ENCODE peak calls at places on chromosomes 5 and 9, in four cellular contexts. One of them, this sample, is unnamed. For H3K27me3 and H3K36me3, the result is how much of the 10 kb centered on the place peaks cover.

GRCh38 chr9:88535226-88535931 is 401 bp downstream of the NXNL2 start:
- DNase-seq in naive thymus-derived CD4-positive, alpha-beta T cell: no peak
- DNase-seq in lung: no peak
- DNase-seq in adipocyte: no peak
- DNase-seq in this sample: peak

GRCh38 chr9:31839273-31839672 is 545.2 kb upstream of the ACO1 start:
- DNase-seq in lung: no peak
- DNase-seq in adipocyte: peak
- DNase-seq in naive thymus-derived CD4-positive, alpha-beta T cell: no peak
- DNase-seq in this sample: no peak

GRCh38 chr9:69371001-69371400 is 46.0 kb downstream of the ENTREP1 start:
- DNase-seq in adipocyte: peak
- DNase-seq in naive thymus-derived CD4-positive, alpha-beta T cell: no peak
- DNase-seq in lung: no peak
- DNase-seq in this sample: no peak

GRCh38 chr5:140828402-140828737 is 610 bp downstream of the PCDHA6 start:
- DNase-seq in lung: no peak
- DNase-seq in adipocyte: no peak
- DNase-seq in naive thymus-derived CD4-positive, alpha-beta T cell: no peak
- DNase-seq in this sample: no peak

GRCh38 chr9:4197548-4197947 is 102.3 kb downstream of the GLIS3 start:
- DNase-seq in lung: no peak
- DNase-seq in adipocyte: no peak
- DNase-seq in naive thymus-derived CD4-positive, alpha-beta T cell: no peak
- DNase-seq in this sample: peak

GRCh38 chr5:111580956-111581355 is 68.6 kb upstream of the STARD4 start:
- DNase-seq in naive thymus-derived CD4-positive, alpha-beta T cell: no peak
- DNase-seq in lung: no peak
- DNase-seq in adipocyte: peak
- DNase-seq in this sample: no peak

GRCh38 chr5:35230043-35230611 is at the start of gene PRLR:
- DNase-seq in naive thymus-derived CD4-positive, alpha-beta T cell: no peak
- DNase-seq in lung: no peak
- DNase-seq in adipocyte: peak
- DNase-seq in this sample: peak

GRCh38 chr5:73764996-73765395 is 139.0 kb downstream of the ARHGEF28 start:
- DNase-seq in lung: no peak
- DNase-seq in adipocyte: peak
- DNase-seq in naive thymus-derived CD4-positive, alpha-beta T cell: no peak
- DNase-seq in this sample: no peak

GRCh38 chr5:132215329-132215728 is 12.3 kb downstream of the P4HA2 start:
- DNase-seq in naive thymus-derived CD4-positive, alpha-beta T cell: no peak
- DNase-seq in lung: peak
- DNase-seq in adipocyte: peak
- DNase-seq in this sample: no peak

GRCh38 chr5:126544087-126544740 is 50.8 kb downstream of the ALDH7A1 start:
- DNase-seq in naive thymus-derived CD4-positive, alpha-beta T cell: peak
- DNase-seq in adipocyte: peak
- DNase-seq in lung: no peak
- DNase-seq in this sample: peak

GRCh38 chr5:40389591-40389990 is 290.1 kb upstream of the PTGER4 start:
- DNase-seq in adipocyte: no peak
- DNase-seq in lung: no peak
- DNase-seq in naive thymus-derived CD4-positive, alpha-beta T cell: no peak
- DNase-seq in this sample: no peak

GRCh38 chr9:121503443-121503842 is 3.8 kb upstream of the GGTA1 start:
- DNase-seq in adipocyte: peak
- DNase-seq in naive thymus-derived CD4-positive, alpha-beta T cell: no peak
- DNase-seq in lung: no peak
- DNase-seq in this sample: no peak

GRCh38 chr9:112120046-112120373 is 55.1 kb downstream of the SUSD1 start:
- DNase-seq in naive thymus-derived CD4-positive, alpha-beta T cell: no peak
- DNase-seq in adipocyte: no peak
- DNase-seq in lung: no peak
- DNase-seq in this sample: no peak

GRCh38 chr5:157528036-157528632 is 47.4 kb downstream of the ADAM19 start:
- DNase-seq in adipocyte: no peak
- DNase-seq in naive thymus-derived CD4-positive, alpha-beta T cell: no peak
- DNase-seq in lung: no peak
- DNase-seq in this sample: peak

GRCh38 chr9:132648283-132648682 is 21.5 kb downstream of the DDX31 start:
- DNase-seq in naive thymus-derived CD4-positive, alpha-beta T cell: no peak
- DNase-seq in adipocyte: no peak
- DNase-seq in lung: no peak
- DNase-seq in this sample: no peak

GRCh38 chr5:54091416-54092130 is 218.8 kb downstream of the ARL15 start:
- DNase-seq in adipocyte: peak
- DNase-seq in lung: no peak
- DNase-seq in naive thymus-derived CD4-positive, alpha-beta T cell: no peak
- DNase-seq in this sample: no peak

GRCh38 chr5:131459216-131459615 is 175.8 kb downstream of the RAPGEF6 start:
- DNase-seq in adipocyte: no peak
- DNase-seq in lung: no peak
- DNase-seq in naive thymus-derived CD4-positive, alpha-beta T cell: no peak
- DNase-seq in this sample: no peak

GRCh38 chr9:97518909-97519307 is 17.4 kb downstream of the TMOD1 start:
- DNase-seq in lung: peak
- DNase-seq in naive thymus-derived CD4-positive, alpha-beta T cell: no peak
- DNase-seq in adipocyte: no peak
- DNase-seq in this sample: no peak

GRCh38 chr9:132631280-132631679 is 38.5 kb downstream of the DDX31 start:
- DNase-seq in adipocyte: peak
- DNase-seq in naive thymus-derived CD4-positive, alpha-beta T cell: no peak
- DNase-seq in lung: no peak
- DNase-seq in this sample: no peak

GRCh38 chr9:101629624-101630023 is 34.9 kb upstream of the PPP3R2 start:
- DNase-seq in adipocyte: no peak
- DNase-seq in naive thymus-derived CD4-positive, alpha-beta T cell: no peak
- DNase-seq in lung: no peak
- DNase-seq in this sample: no peak

GRCh38 chr9:79266986-79267385 is 304.8 kb upstream of the TLE4 start:
- DNase-seq in adipocyte: no peak
- DNase-seq in lung: no peak
- DNase-seq in naive thymus-derived CD4-positive, alpha-beta T cell: no peak
- DNase-seq in this sample: no peak

GRCh38 chr9:131443648-131444047 is 49.8 kb downstream of the PRRC2B start:
- DNase-seq in lung: no peak
- DNase-seq in naive thymus-derived CD4-positive, alpha-beta T cell: no peak
- DNase-seq in adipocyte: no peak
- DNase-seq in this sample: no peak

GRCh38 chr9:127968046-127968445 is 12.7 kb downstream of the EEIG1 start:
- DNase-seq in naive thymus-derived CD4-positive, alpha-beta T cell: no peak
- DNase-seq in adipocyte: peak
- DNase-seq in lung: no peak
- DNase-seq in this sample: no peak

GRCh38 chr5:53246042-53246836 is 136.7 kb upstream of the MOCS2 start:
- DNase-seq in lung: no peak
- DNase-seq in naive thymus-derived CD4-positive, alpha-beta T cell: no peak
- DNase-seq in adipocyte: peak
- DNase-seq in this sample: no peak

GRCh38 chr9:135075234-135076142 is 12.0 kb upstream of the OLFM1 start:
- DNase-seq in naive thymus-derived CD4-positive, alpha-beta T cell: no peak
- DNase-seq in lung: peak
- DNase-seq in adipocyte: no peak
- DNase-seq in this sample: peak

GRCh38 chr5:161311965-161312364 is 234.6 kb downstream of the GABRB2 start:
- DNase-seq in naive thymus-derived CD4-positive, alpha-beta T cell: no peak
- DNase-seq in adipocyte: no peak
- DNase-seq in lung: no peak
- DNase-seq in this sample: no peak

GRCh38 chr5:56699588-56699987 is 115.8 kb upstream of the MAP3K1 start:
- DNase-seq in adipocyte: no peak
- DNase-seq in naive thymus-derived CD4-positive, alpha-beta T cell: no peak
- DNase-seq in lung: no peak
- DNase-seq in this sample: no peak

GRCh38 chr9:4280605-4281004 is 19.3 kb downstream of the GLIS3 start:
- DNase-seq in lung: no peak
- DNase-seq in adipocyte: no peak
- DNase-seq in naive thymus-derived CD4-positive, alpha-beta T cell: no peak
- DNase-seq in this sample: no peak

GRCh38 chr5:138725153-138725884 is 27.9 kb upstream of the CTNNA1 start:
- DNase-seq in naive thymus-derived CD4-positive, alpha-beta T cell: no peak
- DNase-seq in adipocyte: peak
- DNase-seq in lung: peak
- DNase-seq in this sample: peak

GRCh38 chr9:135864447-135865049 is 42.8 kb downstream of the CAMSAP1 start:
- DNase-seq in naive thymus-derived CD4-positive, alpha-beta T cell: peak
- DNase-seq in adipocyte: peak
- DNase-seq in lung: peak
- DNase-seq in this sample: peak

GRCh38 chr5:83388608-83389007 is 82.9 kb upstream of the VCAN start:
- DNase-seq in naive thymus-derived CD4-positive, alpha-beta T cell: no peak
- DNase-seq in adipocyte: peak
- DNase-seq in lung: no peak
- DNase-seq in this sample: no peak

GRCh38 chr9:97508852-97509251 is 7.4 kb downstream of the TMOD1 start:
- DNase-seq in lung: no peak
- DNase-seq in naive thymus-derived CD4-positive, alpha-beta T cell: no peak
- DNase-seq in adipocyte: no peak
- DNase-seq in this sample: no peak

GRCh38 chr9:14341437-14342133 is 27.6 kb upstream of the NFIB start:
- DNase-seq in naive thymus-derived CD4-positive, alpha-beta T cell: no peak
- DNase-seq in lung: no peak
- DNase-seq in adipocyte: no peak
- DNase-seq in this sample: no peak

GRCh38 chr9:14342746-14343145 is 28.8 kb upstream of the NFIB start:
- DNase-seq in adipocyte: no peak
- DNase-seq in naive thymus-derived CD4-positive, alpha-beta T cell: no peak
- DNase-seq in lung: no peak
- DNase-seq in this sample: no peak

GRCh38 chr9:14344846-14345585 is 31.1 kb upstream of the NFIB start:
- DNase-seq in adipocyte: no peak
- DNase-seq in lung: no peak
- DNase-seq in naive thymus-derived CD4-positive, alpha-beta T cell: no peak
- DNase-seq in this sample: peak

GRCh38 chr9:14343948-14344547 is 30.1 kb upstream of the NFIB start:
- DNase-seq in adipocyte: no peak
- DNase-seq in lung: no peak
- DNase-seq in naive thymus-derived CD4-positive, alpha-beta T cell: no peak
- DNase-seq in this sample: peak

GRCh38 chr9:14343236-14343947 is 29.5 kb upstream of the NFIB start:
- DNase-seq in lung: no peak
- DNase-seq in adipocyte: no peak
- DNase-seq in naive thymus-derived CD4-positive, alpha-beta T cell: no peak
- DNase-seq in this sample: no peak
- H3K27me3 ChIP-seq in lung: under half
- H3K27me3 ChIP-seq in adipocyte: half or more
- H3K27me3 ChIP-seq in naive thymus-derived CD4-positive, alpha-beta T cell: under half
- H3K27me3 ChIP-seq in this sample: half or more

DNA sequence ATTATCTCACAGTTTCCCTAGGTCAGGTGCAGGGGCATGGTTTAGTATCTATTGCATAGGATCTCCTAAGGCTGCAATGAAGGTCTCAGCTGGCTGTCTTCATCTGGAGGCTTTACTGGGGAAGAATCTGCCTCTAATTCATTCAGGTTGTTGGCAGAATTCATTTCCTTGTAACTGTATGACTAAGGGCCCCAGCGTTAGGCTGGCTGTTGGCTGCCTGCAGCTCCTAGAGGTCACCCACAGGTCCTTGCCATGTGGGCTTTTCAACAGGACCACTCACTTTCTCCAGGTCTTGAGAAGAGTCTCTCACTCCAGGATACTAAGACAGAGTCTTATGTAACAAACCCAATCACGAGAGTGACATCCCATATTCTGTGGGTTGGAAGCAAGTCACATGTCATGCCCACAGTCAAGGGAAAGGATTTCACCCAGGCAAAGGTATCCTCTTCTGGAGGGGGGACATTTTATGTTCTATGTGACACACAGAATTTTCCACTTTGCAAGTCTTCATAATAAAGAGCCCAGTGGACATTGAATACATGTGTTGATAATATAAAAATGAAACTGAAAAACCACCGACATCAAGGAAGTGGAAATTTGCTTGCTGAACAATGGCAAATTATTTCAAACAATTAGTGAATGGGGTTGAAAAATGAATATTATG is 38.2 kb downstream of the HMHB1 start:
- DNase-seq in adipocyte: no peak
- DNase-seq in lung: no peak
- DNase-seq in naive thymus-derived CD4-positive, alpha-beta T cell: no peak
- DNase-seq in this sample: no peak
- H3K4me3 ChIP-seq in adipocyte: peak
- H3K4me3 ChIP-seq in lung: no peak
- H3K4me3 ChIP-seq in naive thymus-derived CD4-positive, alpha-beta T cell: no peak
- H3K4me3 ChIP-seq in this sample: no peak

GRCh38 chr9:93447642-93448041 is 3.8 kb upstream of the FAM120A start:
- DNase-seq in naive thymus-derived CD4-positive, alpha-beta T cell: no peak
- DNase-seq in lung: no peak
- DNase-seq in adipocyte: no peak
- DNase-seq in this sample: no peak
- H3K36me3 ChIP-seq in naive thymus-derived CD4-positive, alpha-beta T cell: under half
- H3K36me3 ChIP-seq in lung: under half
- H3K36me3 ChIP-seq in adipocyte: under half
- H3K36me3 ChIP-seq in this sample: under half

GRCh38 chr5:1875481-1875842 is 7.3 kb downstream of the IRX4 start:
- DNase-seq in naive thymus-derived CD4-positive, alpha-beta T cell: no peak
- DNase-seq in adipocyte: no peak
- DNase-seq in lung: no peak
- DNase-seq in this sample: peak
- H3K27me3 ChIP-seq in naive thymus-derived CD4-positive, alpha-beta T cell: under half
- H3K27me3 ChIP-seq in adipocyte: half or more
- H3K27me3 ChIP-seq in lung: under half
- H3K27me3 ChIP-seq in this sample: half or more

DNA sequence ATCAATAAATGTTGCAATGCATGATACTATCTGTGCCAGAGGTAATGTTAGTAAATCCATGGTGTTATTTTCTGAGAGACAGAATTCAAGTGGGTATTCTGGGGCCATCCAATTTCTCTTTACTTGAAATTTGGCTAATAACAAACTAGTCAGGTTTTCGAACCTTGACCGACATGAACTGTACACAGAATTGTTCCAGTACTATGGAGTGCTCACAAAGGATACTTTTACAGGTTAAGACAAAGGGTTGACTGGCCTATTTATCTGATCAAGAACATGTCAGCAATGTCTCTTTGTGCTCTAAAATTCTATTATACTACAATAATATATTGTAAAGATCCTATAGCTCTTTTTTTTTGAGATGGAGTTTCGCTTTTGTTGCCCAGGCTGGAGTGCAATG is 18.2 kb downstream of the MLANA start:
- DNase-seq in adipocyte: no peak
- DNase-seq in lung: no peak
- DNase-seq in naive thymus-derived CD4-positive, alpha-beta T cell: no peak
- DNase-seq in this sample: no peak
- H3K4me3 ChIP-seq in adipocyte: no peak
- H3K4me3 ChIP-seq in lung: no peak
- H3K4me3 ChIP-seq in naive thymus-derived CD4-positive, alpha-beta T cell: no peak
- H3K4me3 ChIP-seq in this sample: no peak

GRCh38 chr5:80466669-80467485 is 21.0 kb upstream of the FAM151B start:
- DNase-seq in naive thymus-derived CD4-positive, alpha-beta T cell: no peak
- DNase-seq in lung: no peak
- DNase-seq in adipocyte: peak
- DNase-seq in this sample: no peak
- H3K36me3 ChIP-seq in naive thymus-derived CD4-positive, alpha-beta T cell: under half
- H3K36me3 ChIP-seq in lung: under half
- H3K36me3 ChIP-seq in adipocyte: under half
- H3K36me3 ChIP-seq in this sample: under half

GRCh38 chr5:154484393-154484944 is 6.4 kb upstream of the HAND1 start:
- DNase-seq in adipocyte: no peak
- DNase-seq in naive thymus-derived CD4-positive, alpha-beta T cell: no peak
- DNase-seq in lung: no peak
- DNase-seq in this sample: no peak
- H3K27me3 ChIP-seq in adipocyte: half or more
- H3K27me3 ChIP-seq in naive thymus-derived CD4-positive, alpha-beta T cell: under half
- H3K27me3 ChIP-seq in lung: under half
- H3K27me3 ChIP-seq in this sample: half or more

GRCh38 chr9:95864852-95865580 is 10.5 kb upstream of the ERCC6L2 start:
- DNase-seq in lung: no peak
- DNase-seq in adipocyte: no peak
- DNase-seq in naive thymus-derived CD4-positive, alpha-beta T cell: no peak
- DNase-seq in this sample: no peak
- H3K4me3 ChIP-seq in lung: no peak
- H3K4me3 ChIP-seq in adipocyte: no peak
- H3K4me3 ChIP-seq in naive thymus-derived CD4-positive, alpha-beta T cell: no peak
- H3K4me3 ChIP-seq in this sample: no peak

This sample was measured in H7.